ENCODE peak calls at places on chromosomes 7 and 10, in seven cellular contexts. One of them, this sample, is unnamed.

GRCh38 chr7:94062372-94062771 is 58.2 kb upstream of the BET1 start:
- DNase-seq in neural progenitor cell: no peak
- DNase-seq in mammary epithelial cell: no peak
- DNase-seq in IMR-90: peak; percentile 47
- DNase-seq in A549: no peak
- DNase-seq in hepatocyte: no peak
- DNase-seq in GM23338: no peak
- DNase-seq in this sample: no peak

GRCh38 chr10:114271014-114271778 is 32.1 kb downstream of the VWA2 start:
- DNase-seq in neural progenitor cell: no peak
- DNase-seq in IMR-90: no peak
- DNase-seq in mammary epithelial cell: peak; percentile 92
- DNase-seq in hepatocyte: peak; percentile 30
- DNase-seq in A549: no peak
- DNase-seq in GM23338: no peak
- DNase-seq in this sample: peak; percentile 83

GRCh38 chr7:140982508-140982907 is 32.2 kb downstream of the MRPS33 start:
- DNase-seq in A549: no peak
- DNase-seq in mammary epithelial cell: no peak
- DNase-seq in neural progenitor cell: no peak
- DNase-seq in hepatocyte: no peak
- DNase-seq in GM23338: no peak
- DNase-seq in IMR-90: no peak
- DNase-seq in this sample: no peak

GRCh38 chr10:20254078-20254477 is 437.8 kb downstream of the PLXDC2 start:
- DNase-seq in IMR-90: peak; percentile 12
- DNase-seq in hepatocyte: no peak
- DNase-seq in A549: no peak
- DNase-seq in neural progenitor cell: no peak
- DNase-seq in mammary epithelial cell: no peak
- DNase-seq in GM23338: no peak
- DNase-seq in this sample: peak; percentile 42

GRCh38 chr7:44193011-44193802 is 4.0 kb upstream of the GCK start:
- DNase-seq in mammary epithelial cell: no peak
- DNase-seq in IMR-90: no peak
- DNase-seq in GM23338: peak; percentile 38
- DNase-seq in neural progenitor cell: no peak
- DNase-seq in A549: no peak
- DNase-seq in hepatocyte: no peak
- DNase-seq in this sample: no peak

GRCh38 chr7:44750921-44751571 is 2.4 kb downstream of the ZMIZ2 start:
- DNase-seq in A549: no peak
- DNase-seq in GM23338: no peak
- DNase-seq in hepatocyte: peak; percentile 57
- DNase-seq in IMR-90: peak; percentile 52
- DNase-seq in mammary epithelial cell: peak; percentile 45
- DNase-seq in neural progenitor cell: no peak
- DNase-seq in this sample: peak; percentile 12

GRCh38 chr10:88065384-88066049 is 202.1 kb downstream of the PTEN start:
- DNase-seq in A549: no peak
- DNase-seq in mammary epithelial cell: no peak
- DNase-seq in IMR-90: no peak
- DNase-seq in hepatocyte: no peak
- DNase-seq in GM23338: no peak
- DNase-seq in neural progenitor cell: no peak
- DNase-seq in this sample: no peak

GRCh38 chr10:75434292-75434691 is 2.9 kb downstream of the LRMDA start:
- DNase-seq in GM23338: no peak
- DNase-seq in hepatocyte: no peak
- DNase-seq in IMR-90: no peak
- DNase-seq in neural progenitor cell: no peak
- DNase-seq in A549: no peak
- DNase-seq in mammary epithelial cell: no peak
- DNase-seq in this sample: no peak

GRCh38 chr7:127437241-127437640 is 44.7 kb upstream of the ZNF800 start:
- DNase-seq in mammary epithelial cell: no peak
- DNase-seq in A549: no peak
- DNase-seq in hepatocyte: no peak
- DNase-seq in neural progenitor cell: no peak
- DNase-seq in GM23338: no peak
- DNase-seq in IMR-90: no peak
- DNase-seq in this sample: no peak

GRCh38 chr10:64396105-64396504 is 874.9 kb downstream of the REEP3 start:
- DNase-seq in hepatocyte: no peak
- DNase-seq in GM23338: peak; percentile 48
- DNase-seq in IMR-90: peak; percentile 55
- DNase-seq in mammary epithelial cell: no peak
- DNase-seq in neural progenitor cell: no peak
- DNase-seq in A549: no peak
- DNase-seq in this sample: peak; percentile 64

GRCh38 chr10:13792011-13792410 is 205.2 kb downstream of the PRPF18 start:
- DNase-seq in GM23338: no peak
- DNase-seq in hepatocyte: no peak
- DNase-seq in IMR-90: no peak
- DNase-seq in mammary epithelial cell: no peak
- DNase-seq in A549: no peak
- DNase-seq in neural progenitor cell: no peak
- DNase-seq in this sample: no peak

GRCh38 chr10:63228237-63228636 is 95.1 kb downstream of the NRBF2 start:
- DNase-seq in IMR-90: no peak
- DNase-seq in hepatocyte: no peak
- DNase-seq in A549: no peak
- DNase-seq in GM23338: no peak
- DNase-seq in mammary epithelial cell: no peak
- DNase-seq in neural progenitor cell: no peak
- DNase-seq in this sample: no peak

GRCh38 chr7:150898475-150899011 is 46.2 kb downstream of the AOC1 start:
- DNase-seq in neural progenitor cell: peak; percentile 84
- DNase-seq in GM23338: peak; percentile 84
- DNase-seq in A549: peak; percentile 79
- DNase-seq in hepatocyte: peak; percentile 82
- DNase-seq in mammary epithelial cell: peak; percentile 46
- DNase-seq in IMR-90: peak; percentile 48
- DNase-seq in this sample: peak; percentile 61

DNA sequence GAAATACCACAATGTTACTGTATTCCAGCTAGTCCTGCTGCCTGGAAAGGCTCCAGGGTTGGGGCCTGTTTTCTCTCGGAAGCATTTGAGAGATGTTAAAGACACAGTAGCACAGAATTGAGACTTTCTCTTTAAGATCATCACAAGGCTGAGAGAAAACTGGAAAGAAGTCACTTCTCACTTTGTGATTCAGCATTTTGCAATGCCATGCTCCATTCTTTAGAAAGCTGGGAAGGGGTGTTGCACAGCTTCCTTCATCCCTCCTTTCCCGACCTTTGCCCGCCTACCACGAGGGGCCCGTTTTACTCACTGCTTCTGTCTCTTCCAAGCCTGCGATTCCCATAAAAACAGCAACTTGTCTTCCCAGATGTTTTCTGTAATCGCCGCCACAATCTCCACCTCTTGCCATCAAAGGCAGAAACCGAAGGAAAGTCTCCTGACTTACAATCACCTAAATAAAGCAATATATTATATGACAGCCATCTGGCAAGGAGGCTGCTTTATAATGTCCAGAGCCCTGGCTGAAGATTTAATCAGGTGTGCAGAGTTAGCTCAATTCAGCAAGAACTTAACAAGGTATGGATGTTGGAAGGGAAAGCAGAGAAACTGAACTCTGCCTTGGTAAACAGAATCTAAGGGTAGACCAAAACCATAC is 18.9 kb downstream of the NOD1 start:
- DNase-seq in mammary epithelial cell: no peak
- DNase-seq in neural progenitor cell: no peak
- DNase-seq in GM23338: no peak
- DNase-seq in A549: peak; percentile 61
- DNase-seq in IMR-90: peak; percentile 95
- DNase-seq in hepatocyte: peak; percentile 87
- DNase-seq in this sample: peak; percentile 96
- H3K4me2 ChIP-seq in mammary epithelial cell: no peak overlapping the region
- H3K4me2 ChIP-seq in neural progenitor cell: no peak overlapping the region
- H3K4me2 ChIP-seq in GM23338: no peak overlapping the region
- H3K4me2 ChIP-seq in A549: peak overlapping the region; percentile 77
- H3K4me2 ChIP-seq in IMR-90: peak overlapping the region; percentile 58
- H3K4me2 ChIP-seq in hepatocyte: peak overlapping the region; percentile 52
- H3K4me2 ChIP-seq in this sample: peak overlapping the region; percentile 78

GRCh38 chr7:55140981-55141278 is 122.1 kb downstream of the EGFR start:
- DNase-seq in mammary epithelial cell: no peak
- DNase-seq in IMR-90: no peak
- DNase-seq in GM23338: no peak
- DNase-seq in A549: no peak
- DNase-seq in neural progenitor cell: no peak
- DNase-seq in hepatocyte: no peak
- DNase-seq in this sample: no peak
- H3K4me2 ChIP-seq in mammary epithelial cell: no peak overlapping the region
- H3K4me2 ChIP-seq in IMR-90: no peak overlapping the region
- H3K4me2 ChIP-seq in GM23338: no peak overlapping the region
- H3K4me2 ChIP-seq in A549: no peak overlapping the region
- H3K4me2 ChIP-seq in neural progenitor cell: no peak overlapping the region
- H3K4me2 ChIP-seq in hepatocyte: no peak overlapping the region
- H3K4me2 ChIP-seq in this sample: no peak overlapping the region

GRCh38 chr7:47496064-47496665 is 85.7 kb downstream of the TNS3 start:
- DNase-seq in IMR-90: no peak
- DNase-seq in A549: no peak
- DNase-seq in neural progenitor cell: no peak
- DNase-seq in GM23338: no peak
- DNase-seq in mammary epithelial cell: no peak
- DNase-seq in hepatocyte: no peak
- DNase-seq in this sample: no peak

GRCh38 chr7:47495269-47495875 is 86.5 kb downstream of the TNS3 start:
- DNase-seq in GM23338: no peak
- DNase-seq in hepatocyte: no peak
- DNase-seq in mammary epithelial cell: no peak
- DNase-seq in neural progenitor cell: no peak
- DNase-seq in IMR-90: no peak
- DNase-seq in A549: no peak
- DNase-seq in this sample: no peak

GRCh38 chr7:47491637-47492036 is 90.3 kb downstream of the TNS3 start:
- DNase-seq in GM23338: no peak
- DNase-seq in A549: no peak
- DNase-seq in mammary epithelial cell: no peak
- DNase-seq in hepatocyte: no peak
- DNase-seq in neural progenitor cell: no peak
- DNase-seq in IMR-90: no peak
- DNase-seq in this sample: no peak

GRCh38 chr7:47492720-47493119 is 89.2 kb downstream of the TNS3 start:
- DNase-seq in hepatocyte: no peak
- DNase-seq in mammary epithelial cell: no peak
- DNase-seq in IMR-90: no peak
- DNase-seq in A549: no peak
- DNase-seq in neural progenitor cell: no peak
- DNase-seq in GM23338: no peak
- DNase-seq in this sample: no peak

DNA sequence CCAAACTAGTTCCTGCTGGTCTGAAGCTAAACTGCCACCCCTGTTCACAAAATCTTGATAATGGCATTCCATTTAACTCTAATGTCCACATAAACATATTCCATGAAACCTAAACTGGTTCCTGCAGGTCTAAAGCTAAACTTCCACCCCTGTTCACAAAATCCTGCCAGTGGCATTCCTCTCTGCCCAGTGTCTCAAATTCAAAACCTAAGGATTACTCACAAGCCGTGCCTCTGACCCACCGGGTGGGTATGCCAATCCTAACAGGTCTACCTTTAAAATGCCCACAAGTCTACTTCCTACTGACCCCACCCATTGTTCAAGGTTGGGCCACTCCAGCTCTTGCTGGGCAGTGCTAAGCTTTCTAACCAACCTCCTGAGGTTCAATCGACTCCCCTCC is 87.9 kb downstream of the TNS3 start:
- DNase-seq in GM23338: no peak
- DNase-seq in neural progenitor cell: no peak
- DNase-seq in IMR-90: no peak
- DNase-seq in hepatocyte: no peak
- DNase-seq in A549: no peak
- DNase-seq in mammary epithelial cell: peak; percentile 29
- DNase-seq in this sample: no peak
- H3K4me2 ChIP-seq in GM23338: no peak overlapping the region
- H3K4me2 ChIP-seq in neural progenitor cell: no peak overlapping the region
- H3K4me2 ChIP-seq in IMR-90: no peak overlapping the region
- H3K4me2 ChIP-seq in hepatocyte: peak overlapping the region; percentile 60
- H3K4me2 ChIP-seq in A549: no peak overlapping the region
- H3K4me2 ChIP-seq in mammary epithelial cell: no peak overlapping the region
- H3K4me2 ChIP-seq in this sample: no peak overlapping the region

GRCh38 chr7:1169409-1170368 is 9.7 kb upstream of the ZFAND2A start:
- DNase-seq in A549: peak; percentile 85
- DNase-seq in GM23338: peak; percentile 98
- DNase-seq in neural progenitor cell: peak; percentile 75
- DNase-seq in mammary epithelial cell: peak; percentile 57
- DNase-seq in IMR-90: no peak
- DNase-seq in hepatocyte: peak; percentile 40
- DNase-seq in this sample: peak; percentile 48

GRCh38 chr7:1170741-1171501 is 10.9 kb upstream of the ZFAND2A start:
- DNase-seq in A549: no peak
- DNase-seq in hepatocyte: no peak
- DNase-seq in mammary epithelial cell: no peak
- DNase-seq in GM23338: peak; percentile 23
- DNase-seq in neural progenitor cell: no peak
- DNase-seq in IMR-90: no peak
- DNase-seq in this sample: no peak

GRCh38 chr7:1174881-1175596 is 15.0 kb upstream of the ZFAND2A start:
- DNase-seq in neural progenitor cell: no peak
- DNase-seq in GM23338: no peak
- DNase-seq in A549: no peak
- DNase-seq in hepatocyte: no peak
- DNase-seq in IMR-90: no peak
- DNase-seq in mammary epithelial cell: no peak
- DNase-seq in this sample: no peak

GRCh38 chr7:1175597-1175966 is 15.6 kb upstream of the ZFAND2A start:
- DNase-seq in neural progenitor cell: no peak
- DNase-seq in mammary epithelial cell: no peak
- DNase-seq in hepatocyte: no peak
- DNase-seq in IMR-90: no peak
- DNase-seq in GM23338: no peak
- DNase-seq in A549: no peak
- DNase-seq in this sample: no peak

DNA sequence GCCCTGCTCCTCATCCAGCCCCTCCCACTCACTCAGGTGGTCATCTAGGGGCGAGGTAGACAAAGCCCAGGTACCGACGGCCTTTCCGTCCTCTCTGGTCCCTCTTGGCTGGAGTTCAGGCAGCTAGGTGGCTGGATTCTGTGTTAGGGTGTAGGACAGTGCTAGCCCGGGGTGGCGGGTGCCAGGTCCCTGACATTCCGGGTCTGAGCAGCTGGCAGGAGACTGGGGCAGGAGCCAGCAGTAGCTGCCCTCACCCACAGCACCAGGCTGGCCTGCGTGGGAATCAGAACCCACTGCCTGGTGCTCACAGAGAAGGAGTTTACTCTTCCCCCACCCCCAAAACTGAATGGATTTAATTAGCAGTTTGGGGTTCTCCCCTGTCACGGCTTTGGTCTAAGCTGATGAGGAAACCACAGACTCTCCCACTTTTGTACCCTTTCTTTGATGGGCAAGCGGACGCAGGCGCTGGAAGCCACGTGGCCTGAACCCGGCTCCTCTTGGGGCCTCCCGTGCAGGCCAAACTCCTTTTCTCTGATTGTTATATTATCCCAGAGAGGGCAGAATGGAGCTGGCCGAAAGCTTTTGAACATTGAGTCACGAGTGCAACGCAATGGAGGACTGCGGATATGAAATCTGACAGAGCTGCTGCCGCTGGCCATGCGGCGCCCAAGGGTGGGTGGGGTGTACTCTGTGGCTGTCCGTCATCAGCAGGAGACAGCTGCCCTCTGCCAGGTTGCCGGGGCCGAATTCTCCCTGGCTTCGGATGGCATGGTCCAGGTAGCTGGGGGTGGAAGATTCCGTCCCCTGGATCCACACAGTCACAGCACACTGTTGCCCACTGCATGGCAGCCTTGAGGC is 12.9 kb upstream of the ZFAND2A start:
- DNase-seq in GM23338: no peak
- DNase-seq in A549: no peak
- DNase-seq in hepatocyte: no peak
- DNase-seq in neural progenitor cell: no peak
- DNase-seq in mammary epithelial cell: no peak
- DNase-seq in IMR-90: no peak
- DNase-seq in this sample: no peak
- H3K4me2 ChIP-seq in GM23338: no peak overlapping the region
- H3K4me2 ChIP-seq in A549: no peak overlapping the region
- H3K4me2 ChIP-seq in hepatocyte: no peak overlapping the region
- H3K4me2 ChIP-seq in neural progenitor cell: no peak overlapping the region
- H3K4me2 ChIP-seq in mammary epithelial cell: no peak overlapping the region
- H3K4me2 ChIP-seq in IMR-90: no peak overlapping the region
- H3K4me2 ChIP-seq in this sample: no peak overlapping the region